ENCODE peak calls at places on chromosomes 13 and 19, in seven cellular contexts. G is IMR-90, W is mucosa of descending colon, I is aorta, B is mammary epithelial cell, E is kidney epithelial cell, X is GM23248. T is an unnamed sample.

GRCh38 chr19:48969276-48970138 is 4.4 kb downstream of the FTL start:
- DNase-seq in G (no peak), W (no peak), I (no peak), B (no peak), E (no peak), X (peak; percentile 43), T (no peak)

GRCh38 chr19:33411621-33412180 is 38.2 kb downstream of the CEBPG start:
- DNase-seq in G (no peak), W (no peak), I (no peak), B (no peak), E (no peak), X (no peak), T (no peak)

GRCh38 chr19:33477781-33478180 is 43.8 kb downstream of the PEPD start:
- DNase-seq in G (peak; percentile 21), W (no peak), I (no peak), B (no peak), E (no peak), X (no peak), T (no peak)

GRCh38 chr13:113398963-113399754 is 35.2 kb upstream of the GRTP1 start:
- DNase-seq in G (no peak), W (no peak), I (no peak), B (no peak), E (no peak), X (peak; percentile 62), T (no peak)

GRCh38 chr19:3474015-3474414 is 6.3 kb downstream of the SMIM24 start:
- DNase-seq in G (no peak), W (peak; percentile 71), I (no peak), B (no peak), E (no peak), X (no peak), T (no peak)

GRCh38 chr19:41426116-41426841 is 895 bp downstream of the B3GNT8 start:
- DNase-seq in G (no peak), W (peak; percentile 66), I (no peak), B (no peak), E (no peak), X (peak; percentile 10), T (no peak)

GRCh38 chr19:39407394-39407643 is 672 bp downstream of the ZFP36 start:
- DNase-seq in G (no peak), W (no peak), I (no peak), B (no peak), E (no peak), X (no peak), T (no peak)

GRCh38 chr13:103022328-103022727 is 43.9 kb downstream of the SLC10A2 start:
- DNase-seq in G (no peak), W (no peak), I (no peak), B (no peak), E (no peak), X (no peak), T (no peak)

GRCh38 chr13:113506025-113506685 is 15.6 kb upstream of the DCUN1D2 start:
- DNase-seq in G (no peak), W (no peak), I (no peak), B (no peak), E (no peak), X (no peak), T (no peak)

GRCh38 chr19:14015454-14016035 is 9.4 kb upstream of the RFX1 start:
- DNase-seq in G (no peak), W (no peak), I (no peak), B (no peak), E (no peak), X (no peak), T (no peak)

GRCh38 chr19:812049-812816 is 9.5 kb downstream of the PLPPR3 start:
- DNase-seq in G (no peak), W (no peak), I (no peak), B (no peak), E (no peak), X (no peak), T (no peak)

GRCh38 chr19:812819-813358 is 8.9 kb downstream of the PLPPR3 start:
- DNase-seq in G (no peak), W (no peak), I (no peak), B (no peak), E (no peak), X (no peak), T (no peak)

GRCh38 chr19:811511-812048 is 10.2 kb downstream of the PLPPR3 start:
- DNase-seq in G (no peak), W (no peak), I (no peak), B (no peak), E (no peak), X (no peak), T (no peak)

GRCh38 chr19:810077-810855 is 11.5 kb downstream of the PLPPR3 start:
- DNase-seq in G (no peak), W (no peak), I (no peak), B (no peak), E (no peak), X (no peak), T (no peak)

DNA sequence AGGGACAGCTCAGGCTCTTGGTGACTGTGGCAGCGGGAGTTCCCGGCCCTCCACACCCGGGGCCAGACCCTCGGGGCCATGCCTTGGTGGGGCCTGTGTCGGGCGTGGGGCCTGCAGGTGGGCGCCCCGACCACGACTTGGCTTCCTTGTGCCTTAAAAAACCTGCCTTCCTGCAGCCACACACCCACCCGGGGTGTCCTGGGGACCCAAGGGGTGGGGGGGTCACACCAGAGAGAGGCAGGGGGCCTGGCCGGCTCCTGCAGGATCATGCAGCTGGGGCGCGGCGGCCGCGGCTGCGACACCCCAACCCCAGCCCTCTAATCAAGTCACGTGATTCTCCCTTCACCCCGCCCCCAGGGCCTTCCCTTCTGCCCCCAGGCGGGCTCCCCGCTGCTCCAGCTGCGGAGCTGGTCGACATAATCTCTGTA is 10.7 kb downstream of the PLPPR3 start:
- DNase-seq in G (no peak), W (no peak), I (no peak), B (no peak), E (no peak), X (no peak), T (no peak)
- H3K36me3 ChIP-seq in G (peaks cover 84% of the 10 kb centered on the region), W (peaks cover 45% of the 10 kb centered on the region), I (peaks cover 7% of the 10 kb centered on the region), B (peaks cover 35% of the 10 kb centered on the region), E (peaks cover 4% of the 10 kb centered on the region), X (peaks cover 51% of the 10 kb centered on the region), T (peaks cover 35% of the 10 kb centered on the region)

DNA sequence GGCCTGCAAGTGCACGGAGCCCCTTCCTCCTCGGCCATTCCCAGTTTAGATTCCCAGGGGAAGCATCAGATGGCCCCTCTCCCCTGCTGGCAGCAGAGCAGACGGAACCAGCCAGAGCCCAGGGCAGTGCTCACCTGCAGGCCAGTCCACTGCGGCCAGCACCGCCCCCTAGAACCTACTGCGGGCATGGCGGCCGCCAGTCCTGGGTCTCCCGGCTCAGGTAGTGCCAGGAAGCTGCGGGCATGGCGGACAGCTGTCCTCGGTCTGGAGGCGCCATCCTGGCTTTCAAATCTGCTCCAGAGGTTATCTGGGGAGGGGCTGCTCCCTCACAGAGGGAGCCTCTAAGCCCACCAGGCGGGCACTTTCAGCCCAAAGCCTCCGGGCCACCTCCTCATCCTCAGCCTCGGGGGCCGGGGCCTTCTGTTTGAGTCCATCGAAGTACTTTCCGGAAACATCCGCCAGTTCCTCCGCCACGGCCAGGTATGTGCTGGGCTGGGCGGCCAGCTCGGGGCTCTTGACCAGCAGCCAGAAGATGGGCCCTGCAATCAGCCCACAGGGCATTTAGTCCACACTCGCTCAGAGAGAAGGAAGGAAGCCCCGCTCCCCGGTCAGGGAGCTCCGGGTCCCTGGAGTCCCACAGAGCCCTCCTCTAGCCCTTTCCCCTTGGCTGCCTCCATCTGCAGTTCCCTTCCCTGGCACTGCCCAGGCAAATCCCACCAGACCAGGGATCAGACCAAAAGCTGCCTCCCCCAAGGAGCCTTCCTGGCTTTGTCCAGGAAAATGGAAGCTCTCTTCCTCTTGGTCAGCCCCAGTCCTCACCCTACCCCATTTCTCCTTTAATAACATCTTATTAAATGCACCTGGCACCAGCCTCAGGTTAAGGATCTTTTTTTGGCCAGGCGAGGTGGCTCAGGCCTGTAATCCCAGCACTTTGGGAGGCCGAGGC is 7.0 kb upstream of the GP6 start:
- DNase-seq in G (no peak), W (no peak), I (no peak), B (no peak), E (no peak), X (no peak), T (no peak)
- H3K36me3 ChIP-seq in G (peaks cover 32% of the 10 kb centered on the region), W (peaks cover 7% of the 10 kb centered on the region), I (no peaks in the 10 kb centered on the region), B (peaks cover 18% of the 10 kb centered on the region), E (peaks cover 4% of the 10 kb centered on the region), X (no peaks in the 10 kb centered on the region), T (peaks cover 10% of the 10 kb centered on the region)

GRCh38 chr13:98215508-98215907 is 38.4 kb upstream of the RNF113B start:
- DNase-seq in G (no peak), W (no peak), I (no peak), B (no peak), E (no peak), X (no peak), T (no peak)

GRCh38 chr13:98216711-98217110 is 39.6 kb upstream of the RNF113B start:
- DNase-seq in G (peak; percentile 17), W (no peak), I (no peak), B (no peak), E (no peak), X (no peak), T (no peak)

GRCh38 chr13:98217597-98217996 is 40.5 kb upstream of the RNF113B start:
- DNase-seq in G (no peak), W (no peak), I (no peak), B (no peak), E (no peak), X (no peak), T (no peak)

GRCh38 chr13:98214707-98215106 is 37.6 kb upstream of the RNF113B start:
- DNase-seq in G (no peak), W (no peak), I (no peak), B (peak; percentile 44), E (no peak), X (no peak), T (no peak)

GRCh38 chr13:98216135-98216565 is 39.1 kb upstream of the RNF113B start:
- DNase-seq in G (peak; percentile 93), W (no peak), I (peak; percentile 72), B (peak; percentile 19), E (peak; percentile 62), X (peak; percentile 96), T (peak; percentile 80)
- H3K36me3 ChIP-seq in G (peaks cover 20% of the 10 kb centered on the region), W (no peaks in the 10 kb centered on the region), I (no peaks in the 10 kb centered on the region), B (no peaks in the 10 kb centered on the region), E (no peaks in the 10 kb centered on the region), X (peaks cover 7% of the 10 kb centered on the region), T (peaks cover 5% of the 10 kb centered on the region)

GRCh38 chr19:8486661-8487136 is 15.7 kb downstream of the PRAM1 start:
- DNase-seq in G (no peak), W (peak; percentile 15), I (no peak), B (no peak), E (no peak), X (no peak), T (no peak)

GRCh38 chr19:8489591-8490394 is 12.6 kb downstream of the PRAM1 start:
- DNase-seq in G (no peak), W (peak; percentile 25), I (no peak), B (peak; percentile 90), E (no peak), X (no peak), T (no peak)

GRCh38 chr19:8485561-8486371 is 16.7 kb downstream of the PRAM1 start:
- DNase-seq in G (no peak), W (peak; percentile 21), I (no peak), B (no peak), E (no peak), X (no peak), T (no peak)

GRCh38 chr19:8488351-8488750 is 14.1 kb downstream of the PRAM1 start:
- DNase-seq in G (no peak), W (peak; percentile 10), I (no peak), B (no peak), E (no peak), X (no peak), T (no peak)

GRCh38 chr19:8487137-8487851 is 15.1 kb downstream of the PRAM1 start:
- DNase-seq in G (no peak), W (peak; percentile 31), I (peak; percentile 73), B (no peak), E (no peak), X (no peak), T (no peak)
- H3K36me3 ChIP-seq in G (peaks cover 74% of the 10 kb centered on the region), W (peaks cover 20% of the 10 kb centered on the region), I (no peaks in the 10 kb centered on the region), B (peaks cover 17% of the 10 kb centered on the region), E (peaks cover 5% of the 10 kb centered on the region), X (peaks cover 29% of the 10 kb centered on the region), T (peaks cover 43% of the 10 kb centered on the region)

T was measured in BJ.